ENCODE peak calls at places on chromosomes 7 and 10, in four cellular contexts. One of them, this sample, is unnamed.

GRCh38 chr10:114603943-114604342 is 54.1 kb downstream of the ABLIM1 start:
- DNase-seq in K562: peak; percentile 37
- DNase-seq in GM12878: no peak
- DNase-seq in HL-60: no peak
- DNase-seq in this sample: no peak

GRCh38 chr7:4683043-4683883 is 1.2 kb downstream of the FOXK1 start:
- DNase-seq in GM12878: no peak
- DNase-seq in HL-60: no peak
- DNase-seq in K562: peak; percentile 63
- DNase-seq in this sample: no peak

GRCh38 chr10:17585001-17585400 is 32.2 kb downstream of the HACD1 start:
- DNase-seq in GM12878: peak; percentile 32
- DNase-seq in HL-60: no peak
- DNase-seq in K562: no peak
- DNase-seq in this sample: no peak

GRCh38 chr7:81883801-81884393 is 114.0 kb upstream of the HGF start:
- DNase-seq in K562: no peak
- DNase-seq in HL-60: no peak
- DNase-seq in GM12878: peak; percentile 45
- DNase-seq in this sample: no peak

GRCh38 chr7:111098926-111099250 is 8.0 kb downstream of the LRRN3 start:
- DNase-seq in K562: no peak
- DNase-seq in GM12878: no peak
- DNase-seq in HL-60: no peak
- DNase-seq in this sample: no peak

GRCh38 chr7:112789824-112790650 is at the start of gene TMEM168:
- DNase-seq in K562: peak; percentile 92
- DNase-seq in HL-60: peak; percentile 83
- DNase-seq in GM12878: peak; percentile 30
- DNase-seq in this sample: peak; percentile 51

GRCh38 chr10:35043796-35044344 is 46.3 kb downstream of the CUL2 start:
- DNase-seq in GM12878: no peak
- DNase-seq in HL-60: no peak
- DNase-seq in K562: no peak
- DNase-seq in this sample: no peak

GRCh38 chr10:97570789-97571536 is 1.6 kb upstream of the ANKRD2 start:
- DNase-seq in K562: no peak
- DNase-seq in GM12878: no peak
- DNase-seq in HL-60: no peak
- DNase-seq in this sample: no peak

GRCh38 chr10:14601872-14602725 is 172.6 kb downstream of the FAM107B start:
- DNase-seq in K562: peak; percentile 25
- DNase-seq in GM12878: peak; percentile 62
- DNase-seq in HL-60: peak; percentile 73
- DNase-seq in this sample: peak; percentile 29

GRCh38 chr7:14761506-14762296 is 140.8 kb downstream of the DGKB start:
- DNase-seq in GM12878: no peak
- DNase-seq in HL-60: no peak
- DNase-seq in K562: no peak
- DNase-seq in this sample: no peak

GRCh38 chr10:15744217-15744865 is 24.6 kb upstream of the ITGA8 start:
- DNase-seq in GM12878: no peak
- DNase-seq in K562: peak; percentile 82
- DNase-seq in HL-60: peak; percentile 20
- DNase-seq in this sample: peak; percentile 25

GRCh38 chr10:130924138-130924819 is 387.2 kb downstream of the TCERG1L start:
- DNase-seq in K562: peak; percentile 7
- DNase-seq in GM12878: no peak
- DNase-seq in HL-60: no peak
- DNase-seq in this sample: no peak

GRCh38 chr7:25026156-25026555 is 46.2 kb upstream of the OSBPL3 start:
- DNase-seq in K562: no peak
- DNase-seq in GM12878: no peak
- DNase-seq in HL-60: no peak
- DNase-seq in this sample: no peak

GRCh38 chr7:102818176-102818575 is 69.4 kb downstream of the FAM185A start:
- DNase-seq in K562: no peak
- DNase-seq in GM12878: no peak
- DNase-seq in HL-60: no peak
- DNase-seq in this sample: no peak

GRCh38 chr7:102111063-102111757 is 175.5 kb upstream of the SH2B2 start:
- DNase-seq in GM12878: no peak
- DNase-seq in K562: no peak
- DNase-seq in HL-60: no peak
- DNase-seq in this sample: no peak

GRCh38 chr10:86210416-86210815 is 156.2 kb downstream of the GRID1 start:
- DNase-seq in K562: no peak
- DNase-seq in HL-60: no peak
- DNase-seq in GM12878: no peak
- DNase-seq in this sample: no peak

GRCh38 chr7:92425311-92425947 is 21.9 kb upstream of the GATAD1 start:
- DNase-seq in GM12878: no peak
- DNase-seq in HL-60: peak; percentile 41
- DNase-seq in K562: peak; percentile 40
- DNase-seq in this sample: no peak

GRCh38 chr7:103856929-103857328 is 132.5 kb downstream of the RELN start:
- DNase-seq in K562: no peak
- DNase-seq in HL-60: no peak
- DNase-seq in GM12878: no peak
- DNase-seq in this sample: no peak

GRCh38 chr10:84296071-84296981 is 32.1 kb upstream of the CCSER2 start:
- DNase-seq in GM12878: no peak
- DNase-seq in K562: no peak
- DNase-seq in HL-60: no peak
- DNase-seq in this sample: no peak

GRCh38 chr7:12137283-12137682 is 73.8 kb upstream of the TMEM106B start:
- DNase-seq in GM12878: no peak
- DNase-seq in HL-60: no peak
- DNase-seq in K562: no peak
- DNase-seq in this sample: no peak

GRCh38 chr10:80580811-80581468 is 43.2 kb downstream of the SH2D4B start:
- DNase-seq in GM12878: no peak
- DNase-seq in HL-60: peak; percentile 80
- DNase-seq in K562: no peak
- DNase-seq in this sample: no peak

GRCh38 chr10:101120884-101121660 is 10.0 kb upstream of the TLX1 start:
- DNase-seq in GM12878: no peak
- DNase-seq in HL-60: no peak
- DNase-seq in K562: no peak
- DNase-seq in this sample: no peak

GRCh38 chr10:11395581-11396310 is 215.7 kb downstream of the USP6NL start:
- DNase-seq in GM12878: no peak
- DNase-seq in K562: no peak
- DNase-seq in HL-60: no peak
- DNase-seq in this sample: no peak

GRCh38 chr7:155322530-155322929 is 24.9 kb downstream of the INSIG1 start:
- DNase-seq in HL-60: no peak
- DNase-seq in GM12878: no peak
- DNase-seq in K562: no peak
- DNase-seq in this sample: no peak

GRCh38 chr10:74026428-74026979 is 28.6 kb downstream of the VCL start:
- DNase-seq in K562: no peak
- DNase-seq in HL-60: no peak
- DNase-seq in GM12878: no peak
- DNase-seq in this sample: no peak

GRCh38 chr10:78863121-78863520 is 205.6 kb upstream of the ZMIZ1 start:
- DNase-seq in K562: no peak
- DNase-seq in GM12878: no peak
- DNase-seq in HL-60: no peak
- DNase-seq in this sample: no peak

GRCh38 chr7:1649751-1650326 is 20.2 kb upstream of the ELFN1 start:
- DNase-seq in HL-60: no peak
- DNase-seq in GM12878: no peak
- DNase-seq in K562: no peak
- DNase-seq in this sample: no peak

GRCh38 chr7:1646391-1646790 is 23.7 kb upstream of the ELFN1 start:
- DNase-seq in K562: no peak
- DNase-seq in GM12878: no peak
- DNase-seq in HL-60: no peak
- DNase-seq in this sample: no peak

GRCh38 chr7:1645071-1646015 is 24.7 kb upstream of the ELFN1 start:
- DNase-seq in HL-60: no peak
- DNase-seq in GM12878: no peak
- DNase-seq in K562: no peak
- DNase-seq in this sample: no peak

GRCh38 chr7:1647961-1648631 is 22.0 kb upstream of the ELFN1 start:
- DNase-seq in K562: peak; percentile 92
- DNase-seq in HL-60: no peak
- DNase-seq in GM12878: no peak
- DNase-seq in this sample: no peak

GRCh38 chr7:1646957-1647891 is 22.9 kb upstream of the ELFN1 start:
- DNase-seq in HL-60: no peak
- DNase-seq in K562: no peak
- DNase-seq in GM12878: no peak
- DNase-seq in this sample: no peak
- TF ChIP-seq SPI1 in HL-60: no peak
- TF ChIP-seq SPI1 in K562: no peak
- TF ChIP-seq SPI1 in GM12878: no peak
- TF ChIP-seq SPI1 in this sample: no peak

DNA sequence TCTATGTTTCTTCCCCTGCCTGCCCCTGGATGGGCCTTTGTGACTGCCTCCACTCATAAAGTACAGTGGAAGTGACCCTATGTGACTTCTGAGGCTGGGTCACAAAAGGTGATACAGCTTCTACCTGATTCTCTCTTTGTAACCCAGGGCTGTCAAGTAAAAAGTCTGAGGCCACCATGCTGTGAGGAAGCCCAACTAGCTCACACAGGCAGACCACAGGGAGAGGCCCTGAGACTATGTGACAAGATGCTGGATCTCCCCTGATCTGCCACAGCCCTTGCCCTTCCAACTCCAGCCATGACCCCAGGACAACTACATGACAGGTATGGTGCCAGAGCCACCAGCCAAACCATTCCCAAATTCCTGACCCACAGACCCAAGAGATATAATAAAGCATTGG is 45.8 kb downstream of the DRGX start:
- DNase-seq in GM12878: no peak
- DNase-seq in K562: no peak
- DNase-seq in HL-60: no peak
- DNase-seq in this sample: no peak
- TF ChIP-seq POLR2AphosphoS5 in GM12878: no peak
- TF ChIP-seq POLR2AphosphoS5 in K562: no peak
- TF ChIP-seq POLR2AphosphoS5 in HL-60: no peak
- TF ChIP-seq POLR2AphosphoS5 in this sample: no peak

DNA sequence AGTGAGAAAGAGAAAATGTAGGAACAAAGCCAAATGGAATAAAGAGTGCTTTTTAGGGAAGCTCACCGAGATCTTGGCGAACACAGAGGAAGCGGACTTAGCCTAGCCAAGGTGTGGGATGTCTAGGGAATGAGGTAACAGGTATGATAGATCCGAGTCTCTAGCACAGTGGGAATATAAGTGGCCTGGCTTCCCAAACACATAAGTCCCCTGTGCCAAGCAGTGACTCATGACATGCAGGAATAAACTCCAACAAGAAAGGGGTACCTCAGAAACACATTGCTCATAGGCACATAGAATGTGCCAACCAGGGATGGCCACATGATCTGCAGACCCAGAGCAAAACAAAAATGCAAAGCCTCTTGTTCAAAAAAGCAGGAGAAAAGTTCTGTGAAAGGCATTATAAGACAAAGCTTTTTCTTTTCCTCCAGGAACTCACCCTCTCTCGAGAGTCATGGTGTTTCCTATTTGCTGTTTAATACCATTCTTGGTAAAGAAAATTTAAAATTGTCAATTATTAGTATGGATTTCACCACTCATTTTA is 542.5 kb downstream of the GATA3 start:
- DNase-seq in K562: no peak
- DNase-seq in GM12878: no peak
- DNase-seq in HL-60: no peak
- DNase-seq in this sample: no peak
- TF ChIP-seq SPI1 in K562: no peak
- TF ChIP-seq SPI1 in GM12878: no peak
- TF ChIP-seq SPI1 in HL-60: no peak
- TF ChIP-seq SPI1 in this sample: no peak

GRCh38 chr10:110210663-110211454 is 3.5 kb downstream of the MXI1 start:
- DNase-seq in K562: peak; percentile 96
- DNase-seq in GM12878: peak; percentile 90
- DNase-seq in HL-60: peak; percentile 98
- DNase-seq in this sample: peak; percentile 77

GRCh38 chr10:110211455-110211843 is 4.0 kb downstream of the MXI1 start:
- DNase-seq in GM12878: no peak
- DNase-seq in HL-60: no peak
- DNase-seq in K562: no peak
- DNase-seq in this sample: no peak

GRCh38 chr10:110209926-110210662 is 2.7 kb downstream of the MXI1 start:
- DNase-seq in HL-60: peak; percentile 29
- DNase-seq in GM12878: no peak
- DNase-seq in K562: peak; percentile 32
- DNase-seq in this sample: no peak

GRCh38 chr10:110214380-110214826 is 7.0 kb downstream of the MXI1 start:
- DNase-seq in K562: peak; percentile 18
- DNase-seq in GM12878: no peak
- DNase-seq in HL-60: peak; percentile 54
- DNase-seq in this sample: peak; percentile 37

GRCh38 chr10:110212119-110213006 is 5.0 kb downstream of the MXI1 start:
- DNase-seq in K562: peak; percentile 73
- DNase-seq in GM12878: no peak
- DNase-seq in HL-60: peak; percentile 86
- DNase-seq in this sample: no peak
- TF ChIP-seq POLR2AphosphoS5 in K562: peak; percentile 21
- TF ChIP-seq POLR2AphosphoS5 in GM12878: no peak
- TF ChIP-seq POLR2AphosphoS5 in HL-60: no peak
- TF ChIP-seq POLR2AphosphoS5 in this sample: no peak

GRCh38 chr7:139476139-139476538 is 7.3 kb downstream of the KLRG2 start:
- DNase-seq in HL-60: no peak
- DNase-seq in K562: no peak
- DNase-seq in GM12878: no peak
- DNase-seq in this sample: no peak
- TF ChIP-seq SPI1 in HL-60: no peak
- TF ChIP-seq SPI1 in K562: no peak
- TF ChIP-seq SPI1 in GM12878: no peak
- TF ChIP-seq SPI1 in this sample: no peak

DNA sequence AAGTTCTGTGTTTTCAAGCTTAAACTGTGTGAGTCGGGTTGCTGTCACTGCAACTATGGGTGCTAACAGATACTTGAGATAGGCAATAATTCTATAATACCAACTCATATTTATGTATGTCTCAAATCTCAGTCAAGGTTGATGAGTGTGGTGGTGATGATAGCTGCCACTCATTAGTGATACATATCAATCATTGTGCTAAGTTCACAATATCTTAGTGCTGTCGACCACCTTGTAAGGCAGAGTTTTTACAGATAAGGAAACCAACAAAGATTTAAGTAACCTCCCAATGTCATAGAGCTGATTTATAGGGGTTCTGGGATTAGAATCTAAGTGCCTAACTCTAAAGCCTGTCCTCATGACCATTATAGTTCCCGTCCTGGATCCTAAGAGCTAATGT is 82.5 kb downstream of the ELAPOR2 start:
- DNase-seq in K562: no peak
- DNase-seq in HL-60: no peak
- DNase-seq in GM12878: no peak
- DNase-seq in this sample: no peak
- TF ChIP-seq POLR2AphosphoS5 in K562: no peak
- TF ChIP-seq POLR2AphosphoS5 in HL-60: no peak
- TF ChIP-seq POLR2AphosphoS5 in GM12878: no peak
- TF ChIP-seq POLR2AphosphoS5 in this sample: no peak

GRCh38 chr7:69598487-69599148 is 343 bp downstream of the AUTS2 start:
- DNase-seq in K562: no peak
- DNase-seq in HL-60: peak; percentile 14
- DNase-seq in GM12878: no peak
- DNase-seq in this sample: no peak
- TF ChIP-seq SPI1 in K562: no peak
- TF ChIP-seq SPI1 in HL-60: no peak
- TF ChIP-seq SPI1 in GM12878: no peak
- TF ChIP-seq SPI1 in this sample: no peak

GRCh38 chr10:3468919-3469638 is 296.5 kb upstream of the PITRM1 start:
- DNase-seq in K562: no peak
- DNase-seq in HL-60: peak; percentile 25
- DNase-seq in GM12878: no peak
- DNase-seq in this sample: no peak
- TF ChIP-seq POLR2AphosphoS5 in K562: no peak
- TF ChIP-seq POLR2AphosphoS5 in HL-60: no peak
- TF ChIP-seq POLR2AphosphoS5 in GM12878: no peak
- TF ChIP-seq POLR2AphosphoS5 in this sample: no peak